ENCODE peak calls at places on chromosomes 1 and 21, in nine cellular contexts. D, R, S, K, J, F, M, N and P are unnamed samples. For H3K4me1 and H3K36me3, the result is how much of the 10 kb centered on the place peaks cover.

GRCh38 chr21:33198346-33199135 is 31.2 kb upstream of the IFNAR2 start:
- DNase-seq in D (no peak), R (peak), S (no peak), K (no peak), J (peak), F (peak), M (no peak), N (peak), P (peak)

GRCh38 chr1:36306902-36307456 is 811 bp downstream of the SH3D21 start:
- DNase-seq in D (peak), R (peak), S (peak), K (peak), J (peak), F (peak), M (peak), N (peak), P (peak)

GRCh38 chr1:74223453-74223852 is 11.7 kb upstream of the TNNI3K start:
- DNase-seq in D (no peak), R (no peak), S (no peak), K (no peak), J (no peak), F (no peak), M (no peak), N (no peak), P (no peak)

GRCh38 chr1:39214021-39214713 is 9.7 kb downstream of the MACF1 start:
- DNase-seq in D (no peak), R (peak), S (no peak), K (peak), J (no peak), F (no peak), M (no peak), N (no peak), P (peak)

GRCh38 chr1:231248778-231249177 is 7.8 kb downstream of the GNPAT start:
- DNase-seq in D (no peak), R (no peak), S (no peak), K (no peak), J (peak), F (no peak), M (no peak), N (no peak), P (no peak)

GRCh38 chr1:941588-942383 is 17.3 kb downstream of the NOC2L start:
- DNase-seq in D (no peak), R (peak), S (peak), K (peak), J (peak), F (peak), M (peak), N (peak), P (peak)

GRCh38 chr1:218058730-218059129 is 226.4 kb upstream of the RRP15 start:
- DNase-seq in D (no peak), R (no peak), S (no peak), K (no peak), J (no peak), F (no peak), M (no peak), N (no peak), P (no peak)

GRCh38 chr1:182806015-182806678 is 16.6 kb downstream of the NPL start:
- DNase-seq in D (no peak), R (no peak), S (no peak), K (no peak), J (no peak), F (no peak), M (no peak), N (no peak), P (no peak)

GRCh38 chr1:228059536-228060457 is 22.7 kb upstream of the ARF1 start:
- DNase-seq in D (peak), R (no peak), S (peak), K (peak), J (no peak), F (peak), M (no peak), N (no peak), P (peak)

GRCh38 chr1:34816332-34816731 is 23.5 kb downstream of the GJA4 start:
- DNase-seq in D (no peak), R (no peak), S (no peak), K (no peak), J (no peak), F (no peak), M (no peak), N (no peak), P (no peak)

GRCh38 chr21:15264084-15264483 is 199.3 kb upstream of the NRIP1 start:
- DNase-seq in D (no peak), R (no peak), S (no peak), K (no peak), J (no peak), F (no peak), M (no peak), N (no peak), P (no peak)

GRCh38 chr1:192604979-192605620 is 29.5 kb downstream of the RGS1 start:
- DNase-seq in D (no peak), R (no peak), S (no peak), K (no peak), J (no peak), F (peak), M (no peak), N (no peak), P (no peak)

GRCh38 chr1:25073640-25074270 is 143.7 kb upstream of the RUNX3 start:
- DNase-seq in D (no peak), R (no peak), S (peak), K (no peak), J (no peak), F (no peak), M (no peak), N (no peak), P (no peak)

GRCh38 chr1:189374816-189375215 is 1102.8 kb downstream of the BRINP3 start:
- DNase-seq in D (no peak), R (no peak), S (no peak), K (no peak), J (no peak), F (no peak), M (no peak), N (no peak), P (no peak)

GRCh38 chr1:100539836-100540536 is 2.0 kb downstream of the GPR88 start:
- DNase-seq in D (no peak), R (peak), S (peak), K (no peak), J (peak), F (peak), M (peak), N (peak), P (peak)

GRCh38 chr1:3531928-3532327 is 77.5 kb downstream of the ARHGEF16 start:
- DNase-seq in D (no peak), R (peak), S (no peak), K (no peak), J (no peak), F (no peak), M (no peak), N (no peak), P (no peak)

GRCh38 chr1:25784575-25785051 is 15.4 kb upstream of the SELENON start:
- DNase-seq in D (no peak), R (peak), S (no peak), K (no peak), J (peak), F (peak), M (no peak), N (no peak), P (no peak)

GRCh38 chr1:178927003-178927402 is 56.1 kb upstream of the ANGPTL1 start:
- DNase-seq in D (no peak), R (no peak), S (no peak), K (no peak), J (no peak), F (no peak), M (no peak), N (no peak), P (no peak)

GRCh38 chr1:6603424-6603850 is 768 bp upstream of the KLHL21 start:
- DNase-seq in D (peak), R (peak), S (peak), K (no peak), J (peak), F (peak), M (peak), N (peak), P (no peak)

GRCh38 chr1:22326372-22326915 is 125.2 kb upstream of the ZBTB40 start:
- DNase-seq in D (no peak), R (no peak), S (peak), K (no peak), J (no peak), F (no peak), M (no peak), N (no peak), P (peak)

GRCh38 chr1:178536844-178537371 is 24.0 kb downstream of the TEX35 start:
- DNase-seq in D (no peak), R (peak), S (no peak), K (peak), J (peak), F (peak), M (peak), N (peak), P (no peak)

GRCh38 chr1:23167353-23168078 is 1.1 kb downstream of the LUZP1 start:
- DNase-seq in D (peak), R (peak), S (peak), K (no peak), J (peak), F (peak), M (peak), N (peak), P (peak)

GRCh38 chr1:145720878-145721671 is 1.8 kb downstream of the CD160 start:
- DNase-seq in D (peak), R (peak), S (peak), K (no peak), J (peak), F (peak), M (peak), N (peak), P (peak)

GRCh38 chr1:97581614-97582051 is 339.2 kb downstream of the DPYD start:
- DNase-seq in D (no peak), R (no peak), S (no peak), K (peak), J (peak), F (peak), M (no peak), N (no peak), P (peak)

GRCh38 chr1:236288620-236288976 is 6.8 kb upstream of the ERO1B start:
- DNase-seq in D (no peak), R (no peak), S (no peak), K (no peak), J (no peak), F (no peak), M (no peak), N (no peak), P (no peak)

GRCh38 chr1:37362569-37362968 is 111.8 kb upstream of the ZC3H12A start:
- DNase-seq in D (no peak), R (no peak), S (no peak), K (no peak), J (no peak), F (no peak), M (no peak), N (no peak), P (no peak)

GRCh38 chr1:234143681-234144080 is 229.6 kb upstream of the COA6 start:
- DNase-seq in D (no peak), R (no peak), S (no peak), K (no peak), J (no peak), F (no peak), M (no peak), N (no peak), P (no peak)

GRCh38 chr1:81374481-81374880 is 426.3 kb upstream of the ADGRL2 start:
- DNase-seq in D (no peak), R (no peak), S (no peak), K (no peak), J (no peak), F (no peak), M (no peak), N (no peak), P (no peak)

GRCh38 chr1:38658883-38659282 is 200.7 kb downstream of the RRAGC start:
- DNase-seq in D (no peak), R (no peak), S (no peak), K (no peak), J (no peak), F (no peak), M (no peak), N (no peak), P (no peak)

GRCh38 chr21:14547834-14548513 is 1.9 kb upstream of the SAMSN1 start:
- DNase-seq in D (peak), R (no peak), S (no peak), K (no peak), J (no peak), F (no peak), M (no peak), N (no peak), P (no peak)

GRCh38 chr1:30765610-30766434 is 8.2 kb upstream of the LAPTM5 start:
- DNase-seq in D (no peak), R (no peak), S (no peak), K (no peak), J (no peak), F (no peak), M (no peak), N (no peak), P (no peak)

GRCh38 chr1:115669002-115669673 is 27.4 kb downstream of the VANGL1 start:
- DNase-seq in D (peak), R (no peak), S (no peak), K (peak), J (peak), F (peak), M (no peak), N (no peak), P (peak)

GRCh38 chr1:248324468-248324867 is at the start of gene OR2M7:
- DNase-seq in D (no peak), R (no peak), S (no peak), K (no peak), J (no peak), F (no peak), M (no peak), N (no peak), P (no peak)

GRCh38 chr1:24475700-24476099 is 26.9 kb upstream of the RCAN3 start:
- DNase-seq in D (no peak), R (no peak), S (no peak), K (no peak), J (no peak), F (no peak), M (no peak), N (no peak), P (no peak)

GRCh38 chr1:9245661-9246060 is 11.1 kb downstream of the H6PD start:
- DNase-seq in D (no peak), R (no peak), S (no peak), K (no peak), J (no peak), F (no peak), M (no peak), N (no peak), P (no peak)
- H3K4me1 ChIP-seq in D (under half), R (half or more), S (under half), K (under half), J (under half), F (under half), M (half or more), N (half or more), P (under half)

GRCh38 chr1:158019177-158019868 is 25.9 kb downstream of the KIRREL1 start:
- DNase-seq in D (no peak), R (no peak), S (no peak), K (peak), J (peak), F (peak), M (no peak), N (peak), P (peak)
- H3K27ac ChIP-seq in D (no peak), R (peak), S (peak), K (peak), J (peak), F (peak), M (peak), N (peak), P (peak)

DNA sequence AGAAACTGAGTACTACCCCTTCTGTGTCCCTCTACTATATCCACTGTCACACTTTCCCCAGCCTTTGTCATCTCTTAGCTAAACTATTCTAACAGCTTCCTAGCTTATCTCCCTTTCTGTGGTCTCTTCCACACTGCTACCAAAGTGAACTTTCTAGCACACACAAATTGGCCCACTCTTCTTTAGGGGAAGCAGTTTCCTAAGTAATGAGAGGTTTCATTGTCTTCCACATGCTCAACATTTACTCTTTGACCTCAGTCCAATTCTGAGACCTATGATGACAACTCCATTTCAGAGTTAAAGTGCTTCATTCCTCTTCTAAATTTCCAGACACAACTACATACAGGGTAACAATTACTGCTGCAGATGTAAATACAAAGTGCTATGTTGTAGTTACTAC is 32.9 kb downstream of the SCYL3 start:
- DNase-seq in D (no peak), R (no peak), S (no peak), K (no peak), J (no peak), F (no peak), M (no peak), N (no peak), P (no peak)
- H3K36me3 ChIP-seq in D (half or more), R (half or more), S (under half), K (under half), J (under half), F (half or more), M (under half), N (under half), P (half or more)

GRCh38 chr1:219281834-219282233 is 108.2 kb downstream of the LYPLAL1 start:
- DNase-seq in D (no peak), R (no peak), S (no peak), K (no peak), J (peak), F (no peak), M (no peak), N (no peak), P (no peak)
- H3K4me1 ChIP-seq in D (under half), R (under half), S (under half), K (under half), J (under half), F (under half), M (under half), N (under half), P (under half)

GRCh38 chr1:155941845-155942507 is 538 bp downstream of the RXFP4 start:
- DNase-seq in D (no peak), R (no peak), S (no peak), K (no peak), J (no peak), F (peak), M (no peak), N (no peak), P (no peak)

GRCh38 chr1:155938220-155938627 is 3.2 kb upstream of the RXFP4 start:
- DNase-seq in D (peak), R (no peak), S (no peak), K (peak), J (peak), F (peak), M (no peak), N (peak), P (no peak)

GRCh38 chr1:155942578-155943141 is 1.2 kb downstream of the RXFP4 start:
- DNase-seq in D (no peak), R (no peak), S (no peak), K (no peak), J (no peak), F (peak), M (no peak), N (no peak), P (no peak)

GRCh38 chr1:155940531-155940992 is 876 bp upstream of the RXFP4 start:
- DNase-seq in D (no peak), R (no peak), S (no peak), K (peak), J (peak), F (peak), M (peak), N (peak), P (peak)

GRCh38 chr1:155940993-155941844 is at the start of gene RXFP4:
- DNase-seq in D (no peak), R (no peak), S (no peak), K (peak), J (no peak), F (peak), M (no peak), N (no peak), P (no peak)
- H3K27ac ChIP-seq in D (peak), R (peak), S (peak), K (peak), J (peak), F (peak), M (no peak), N (peak), P (no peak)

DNA sequence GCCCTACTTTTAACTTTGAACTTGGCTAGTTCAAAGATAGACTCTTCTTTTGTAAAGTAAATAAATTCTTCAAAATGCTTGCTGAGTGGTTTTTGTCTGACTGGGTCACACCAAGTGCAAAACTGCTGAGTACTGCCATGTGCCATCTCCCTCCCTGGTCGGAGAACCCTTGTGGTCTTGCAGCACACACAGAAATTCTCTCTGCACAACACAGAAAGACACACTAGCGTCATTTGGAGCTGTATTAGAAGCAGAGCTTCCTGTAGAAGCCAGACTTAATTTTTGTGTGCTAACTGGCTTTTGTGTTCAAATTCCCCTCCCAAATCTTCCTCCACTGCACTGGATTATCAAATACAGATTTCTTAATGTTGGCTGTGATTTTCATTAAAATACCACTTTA is 2.5 kb downstream of the PSMB4 start:
- DNase-seq in D (peak), R (no peak), S (no peak), K (no peak), J (no peak), F (no peak), M (no peak), N (no peak), P (no peak)
- H3K36me3 ChIP-seq in D (under half), R (half or more), S (under half), K (under half), J (under half), F (under half), M (under half), N (half or more), P (half or more)

DNA sequence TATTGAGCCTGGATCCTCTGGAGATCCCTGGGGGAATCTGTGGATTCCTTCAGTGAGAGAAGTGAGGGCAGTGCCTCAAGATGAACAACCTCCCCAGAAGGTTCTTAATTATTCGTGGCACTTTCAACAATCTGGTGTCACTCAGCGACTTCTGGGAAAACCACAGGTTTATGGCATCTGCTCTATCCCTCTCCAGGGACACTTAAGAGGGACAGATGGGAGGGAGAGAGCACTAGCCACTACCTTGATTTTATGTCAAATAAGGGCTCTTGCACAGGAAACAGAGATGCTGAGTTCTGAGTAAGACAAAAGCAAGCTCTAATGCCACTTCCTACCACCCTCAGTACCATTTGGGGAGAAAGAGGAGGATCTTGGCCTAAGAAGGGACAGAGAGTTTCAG is 21.2 kb upstream of the CHI3L1 start:
- DNase-seq in D (no peak), R (no peak), S (no peak), K (no peak), J (no peak), F (no peak), M (no peak), N (no peak), P (no peak)
- H3K4me1 ChIP-seq in D (under half), R (under half), S (under half), K (under half), J (under half), F (under half), M (under half), N (under half), P (under half)

DNA sequence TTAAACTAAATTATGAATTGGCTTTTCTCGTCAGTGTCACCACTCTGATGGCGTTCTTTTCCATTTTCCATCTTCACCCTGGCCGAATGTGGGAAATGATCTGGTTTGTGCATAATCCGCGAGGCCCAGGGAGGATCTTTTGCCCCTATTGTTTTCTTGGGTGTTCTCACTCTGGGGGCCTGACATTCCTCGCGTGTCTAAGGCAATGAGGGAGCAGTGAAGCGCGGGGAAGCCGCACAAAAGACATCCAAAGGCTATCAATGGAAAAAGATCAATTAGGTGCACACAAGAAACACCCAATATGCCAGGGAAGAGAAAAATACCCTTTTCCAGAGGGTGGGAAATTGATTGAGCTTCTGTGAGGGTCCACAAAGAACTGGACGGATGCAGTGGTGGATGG is 966 bp upstream of the C1orf21 start:
- DNase-seq in D (no peak), R (no peak), S (no peak), K (no peak), J (no peak), F (no peak), M (no peak), N (no peak), P (no peak)
- H3K27ac ChIP-seq in D (no peak), R (peak), S (no peak), K (no peak), J (peak), F (no peak), M (peak), N (no peak), P (no peak)

GRCh38 chr21:45944601-45945000 is 37.0 kb upstream of the COL6A1 start:
- DNase-seq in D (no peak), R (no peak), S (no peak), K (no peak), J (no peak), F (no peak), M (no peak), N (no peak), P (no peak)
- H3K36me3 ChIP-seq in D (under half), R (under half), S (under half), K (under half), J (under half), F (under half), M (under half), N (under half), P (under half)